ENCODE peak calls at places on chromosomes 11 and 22, in eight cellular contexts. L, V, O, U, K, F, J and H are unnamed samples.

GRCh38 chr22:30674482-30674881 is 6.8 kb upstream of the DUSP18 start:
- DNase-seq in F (no peak), U (no peak), K (no peak), O (no peak), L (no peak), V (no peak), J (no peak), H (no peak)

GRCh38 chr11:94400839-94401772 is at the start of gene GPR83:
- DNase-seq in V (no peak), J (no peak), O (no peak), F (no peak), L (no peak), U (no peak), K (no peak), H (no peak)

GRCh38 chr11:6635082-6635932 is 16.1 kb upstream of the TPP1 start:
- DNase-seq in V (peak), U (no peak), K (peak), J (no peak), F (no peak), O (no peak), L (peak), H (peak)

GRCh38 chr11:7965386-7965785 is at the start of gene NLRP10:
- DNase-seq in F (no peak), U (no peak), L (no peak), V (peak), K (no peak), O (no peak), J (no peak), H (peak)

GRCh38 chr22:30490399-30490798 is 15.1 kb downstream of the SEC14L4 start:
- DNase-seq in K (no peak), O (no peak), U (no peak), J (no peak), V (no peak), L (no peak), F (no peak), H (no peak)

GRCh38 chr11:127027000-127027399 is 26.4 kb upstream of the KIRREL3 start:
- DNase-seq in J (no peak), F (no peak), O (no peak), U (no peak), L (no peak), K (no peak), V (no peak), H (no peak)

GRCh38 chr11:118076754-118077281 is at the start of gene TMPRSS4:
- DNase-seq in V (no peak), K (peak), U (no peak), L (no peak), O (no peak), J (no peak), F (no peak), H (no peak)

GRCh38 chr22:19139001-19139356 is 5.5 kb downstream of the ESS2 start:
- DNase-seq in V (no peak), L (peak), J (no peak), F (no peak), U (no peak), O (no peak), K (no peak), H (no peak)

GRCh38 chr11:72816404-72816990 is 2.3 kb downstream of the ATG16L2 start:
- DNase-seq in K (no peak), J (no peak), V (no peak), F (no peak), O (no peak), L (peak), U (no peak), H (no peak)

GRCh38 chr11:8870461-8871282 is 40.3 kb upstream of the AKIP1 start:
- DNase-seq in J (no peak), O (no peak), U (peak), V (peak), L (peak), K (peak), F (no peak), H (peak)

GRCh38 chr11:1205121-1205986 is 17.5 kb upstream of the MUC5B start:
- DNase-seq in V (no peak), K (no peak), L (peak), O (no peak), U (peak), F (no peak), J (no peak), H (no peak)

GRCh38 chr22:22386602-22387385 is 121.7 kb downstream of the ZNF280B start:
- DNase-seq in F (no peak), V (no peak), L (no peak), O (no peak), U (no peak), K (no peak), J (no peak), H (no peak)

GRCh38 chr11:35477871-35478270 is 47.5 kb downstream of the PAMR1 start:
- DNase-seq in K (no peak), U (no peak), F (no peak), L (no peak), O (no peak), V (no peak), J (no peak), H (no peak)

GRCh38 chr11:25377466-25377865 is 880.6 kb downstream of the LUZP2 start:
- DNase-seq in O (no peak), L (no peak), J (no peak), F (no peak), V (no peak), K (no peak), U (no peak), H (no peak)

GRCh38 chr11:503179-503981 is 3.7 kb downstream of the RNH1 start:
- DNase-seq in U (no peak), V (peak), K (peak), L (peak), J (no peak), O (peak), F (no peak), H (peak)

GRCh38 chr22:41951898-41952474 is at the start of gene SMIM45:
- DNase-seq in F (peak), O (no peak), V (no peak), J (no peak), K (no peak), L (peak), U (no peak), H (no peak)

GRCh38 chr22:29871684-29872083 is 11.3 kb upstream of the MTMR3 start:
- DNase-seq in F (no peak), K (peak), L (no peak), V (no peak), J (no peak), U (no peak), O (no peak), H (peak)

GRCh38 chr11:62543680-62544444 is 2.7 kb downstream of the AHNAK start:
- DNase-seq in O (no peak), J (no peak), L (no peak), V (no peak), U (no peak), K (no peak), F (no peak), H (no peak)

GRCh38 chr11:28835317-28835716 is 727.1 kb downstream of the METTL15 start:
- DNase-seq in K (no peak), J (no peak), L (no peak), V (no peak), U (no peak), F (no peak), O (no peak), H (no peak)

GRCh38 chr11:126149759-126150236 is 61.7 kb downstream of the RPUSD4 start:
- DNase-seq in U (no peak), K (no peak), O (no peak), J (no peak), V (no peak), F (no peak), L (peak), H (peak)

GRCh38 chr22:29309332-29310064 is 3.0 kb downstream of the GAS2L1 start:
- DNase-seq in K (peak), L (peak), V (no peak), O (no peak), J (no peak), U (no peak), F (no peak), H (no peak)

GRCh38 chr11:46947399-46948077 is 11.0 kb downstream of the CSTPP1 start:
- DNase-seq in F (no peak), L (no peak), O (no peak), K (peak), U (no peak), V (no peak), J (no peak), H (no peak)

GRCh38 chr11:111206472-111206871 is 39.1 kb upstream of the POU2AF2 start:
- DNase-seq in U (no peak), L (no peak), J (no peak), V (peak), F (no peak), K (no peak), O (no peak), H (peak)

GRCh38 chr22:31944700-31945477 is 554 bp downstream of the YWHAH start:
- DNase-seq in O (no peak), K (peak), V (no peak), U (peak), F (peak), L (peak), J (no peak), H (no peak)
- TF ChIP-seq CTCF in O (no peak), K (no peak), V (peak), U (no peak), F (peak), L (no peak), J (no peak), H (peak)

GRCh38 chr11:123137496-123138270 is 57.4 kb downstream of the CLMP start:
- DNase-seq in F (no peak), V (peak), O (no peak), L (peak), J (no peak), K (peak), U (peak), H (peak)
- TF ChIP-seq CTCF in F (no peak), V (peak), O (no peak), L (no peak), J (no peak), K (no peak), U (no peak), H (peak)

DNA sequence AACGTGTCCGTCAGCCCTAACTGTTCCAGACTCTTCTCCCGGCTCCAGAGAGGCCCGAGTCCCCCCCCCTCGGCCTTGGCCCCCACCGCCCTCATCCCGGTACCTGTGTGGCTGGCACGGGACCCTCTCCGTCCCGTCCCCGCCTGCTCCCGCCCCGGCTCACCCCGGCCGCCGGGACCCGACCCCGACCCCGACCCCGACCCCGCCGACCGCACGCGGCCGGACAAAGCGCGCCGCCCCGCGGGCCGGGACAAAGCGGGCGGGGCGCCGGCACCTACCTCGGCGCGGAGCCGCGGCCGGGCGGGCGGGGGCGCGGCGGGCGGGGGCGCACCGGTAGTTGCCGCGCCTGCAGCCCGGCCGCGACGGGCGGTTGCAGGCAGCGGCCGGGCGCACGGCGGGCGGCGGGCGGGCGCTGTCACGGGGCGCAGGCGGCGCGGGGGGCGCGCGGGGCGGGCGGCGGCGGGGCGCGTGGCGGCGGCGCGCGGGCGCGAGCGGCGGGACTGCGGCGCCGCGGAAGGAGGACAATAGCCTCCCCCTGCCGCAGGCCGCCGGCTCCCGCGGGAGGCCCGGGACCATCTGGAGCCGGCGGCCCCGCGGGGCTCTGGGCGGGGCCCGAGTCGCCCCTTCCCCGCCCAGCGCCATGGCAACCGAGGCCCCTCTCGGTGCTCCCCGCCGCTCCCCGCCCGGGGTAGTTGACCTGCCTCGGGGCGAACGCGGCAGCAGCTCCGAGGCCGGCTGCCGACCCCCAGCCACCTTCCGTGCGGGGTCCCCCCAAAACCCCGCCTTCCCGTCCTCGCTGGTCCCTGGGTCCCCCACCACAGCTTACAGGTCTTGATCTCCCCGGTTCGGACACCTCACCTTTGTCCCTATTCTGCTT is 895 bp downstream of the SPTBN2 start:
- DNase-seq in K (no peak), U (no peak), O (no peak), F (peak), L (no peak), V (no peak), J (no peak), H (no peak)
- TF ChIP-seq CTCF in K (no peak), U (no peak), O (no peak), F (no peak), L (no peak), V (no peak), J (no peak), H (no peak)

GRCh38 chr22:44462246-44463015 is 35.6 kb downstream of the RTL6 start:
- DNase-seq in J (no peak), K (no peak), V (no peak), O (no peak), U (no peak), L (peak), F (no peak), H (no peak)

GRCh38 chr22:44459041-44459440 is 39.0 kb downstream of the RTL6 start:
- DNase-seq in F (peak), O (no peak), L (peak), K (no peak), U (no peak), V (no peak), J (no peak), H (no peak)

GRCh38 chr22:44461083-44461375 is 37.0 kb downstream of the RTL6 start:
- DNase-seq in L (peak), K (no peak), V (no peak), U (no peak), O (no peak), J (no peak), F (no peak), H (no peak)

GRCh38 chr22:44461614-44462013 is 36.4 kb downstream of the RTL6 start:
- DNase-seq in F (no peak), L (peak), K (no peak), J (no peak), O (no peak), V (no peak), U (no peak), H (no peak)

DNA sequence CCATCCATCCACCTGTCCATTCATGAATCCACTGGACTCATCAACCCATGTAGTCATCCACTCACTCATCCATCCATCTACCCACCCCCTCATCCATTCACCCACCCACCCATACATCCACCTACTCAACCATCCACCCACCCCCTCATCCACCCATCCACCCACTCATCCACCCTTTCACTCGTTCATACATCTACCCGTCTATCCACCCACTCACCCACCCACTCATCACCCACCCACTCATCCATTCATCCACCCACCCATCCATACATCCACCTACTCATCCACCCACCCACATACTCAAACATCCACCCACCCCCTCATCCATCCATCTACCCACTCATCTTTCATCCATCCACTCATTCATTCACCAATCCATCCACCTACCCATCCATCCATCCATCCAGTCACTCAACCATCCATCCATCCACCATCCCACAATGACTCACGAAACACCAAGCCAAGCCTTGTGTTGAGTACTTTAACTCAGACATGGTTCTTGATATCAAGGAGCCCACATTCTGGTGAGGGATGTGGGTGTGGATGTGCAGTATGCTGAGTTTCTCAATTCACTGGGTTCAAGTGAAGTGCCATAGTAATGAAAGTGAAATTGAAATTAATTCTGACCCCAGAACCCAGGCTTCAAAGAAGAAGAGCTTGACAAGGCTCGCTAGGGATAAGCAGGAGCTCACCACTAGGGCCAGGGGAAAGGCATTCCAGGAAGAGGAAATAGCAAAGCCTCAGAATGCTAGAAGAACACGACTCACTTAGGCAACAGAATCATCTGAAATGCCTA is 37.5 kb downstream of the RTL6 start:
- DNase-seq in J (no peak), L (peak), U (no peak), K (no peak), V (peak), F (no peak), O (no peak), H (no peak)
- TF ChIP-seq CTCF in J (no peak), L (no peak), U (no peak), K (no peak), V (no peak), F (no peak), O (no peak), H (no peak)